ENCODE peak calls at places on chromosome 16, in six cellular contexts. J is stimulated activated CD4-positive, alpha-beta T cell treated with anti-CD3 and anti-CD28 coated beads, Interleukin-2, amount 100 ng/mL, for 48 hours; O is smooth muscle cell of the brain vasculature; R is NCI-H1092 treated with DMSO at 0.1 percent for 48 hours; E is activated naive CD4-positive, alpha-beta T cell; L is body of pancreas. Y is an unnamed sample.

GRCh38 chr16:28188085-28188916 is 23.5 kb downstream of the XPO6 start:
- DNase-seq in J (no peak), O (no peak), R (no peak), E (no peak), L (no peak), Y (no peak)

GRCh38 chr16:20799599-20799998 is 6.7 kb downstream of the ERI2 start:
- DNase-seq in J (no peak), O (no peak), R (no peak), E (no peak), L (no peak), Y (peak)

GRCh38 chr16:24610421-24610765 is 71.0 kb downstream of the RBBP6 start:
- DNase-seq in J (no peak), O (no peak), R (peak), E (no peak), L (peak), Y (peak)

GRCh38 chr16:27113341-27113841 is 46.7 kb downstream of the C16orf82 start:
- DNase-seq in J (no peak), O (no peak), R (no peak), E (no peak), L (no peak), Y (no peak)

GRCh38 chr16:67871256-67871655 is 1.6 kb upstream of the EDC4 start:
- DNase-seq in J (no peak), O (no peak), R (no peak), E (no peak), L (no peak), Y (no peak)

GRCh38 chr16:12255473-12255872 is 278.9 kb downstream of the SNX29 start:
- DNase-seq in J (no peak), O (no peak), R (no peak), E (no peak), L (no peak), Y (no peak)

GRCh38 chr16:85173981-85174751 is 61.9 kb upstream of the CIBAR2 start:
- DNase-seq in J (no peak), O (no peak), R (peak), E (no peak), L (peak), Y (peak)

GRCh38 chr16:67129422-67129821 is 19.7 kb downstream of the PHAF1 start:
- DNase-seq in J (no peak), O (no peak), R (no peak), E (no peak), L (no peak), Y (no peak)

Y was measured in GM23338.